ENCODE peak calls at places on chromosomes 7 and 10, in four cellular contexts. G is cardiac fibroblast, X is fibroblast of the aortic adventitia, K is cardiac muscle cell. F is an unnamed sample.

GRCh38 chr7:143467724-143468123 is 9.9 kb upstream of the TAS2R41 start:
- DNase-seq in G (no peak), X (no peak), K (no peak), F (no peak)

GRCh38 chr10:127945335-127945734 is 38.4 kb downstream of the PTPRE start:
- DNase-seq in G (peak), X (peak), K (peak), F (peak)

GRCh38 chr10:25867321-25867720 is 66.7 kb upstream of the MYO3A start:
- DNase-seq in G (peak), X (peak), K (peak), F (no peak)

GRCh38 chr7:74083928-74084721 is 521 bp downstream of the LIMK1 start:
- DNase-seq in G (peak), X (peak), K (peak), F (peak)

GRCh38 chr7:27167170-27167505 is 1.8 kb upstream of the HOXA9 start:
- DNase-seq in G (no peak), X (no peak), K (no peak), F (peak)

GRCh38 chr7:42233939-42234338 is 3.1 kb downstream of the GLI3 start:
- DNase-seq in G (peak), X (peak), K (peak), F (peak)

GRCh38 chr7:78134256-78134655 is 335.7 kb downstream of the PHTF2 start:
- DNase-seq in G (peak), X (peak), K (peak), F (peak)

GRCh38 chr7:1928555-1929348 is 258.7 kb downstream of the ELFN1 start:
- DNase-seq in G (no peak), X (no peak), K (no peak), F (no peak)

GRCh38 chr7:155231941-155232340 is 65.7 kb upstream of the INSIG1 start:
- DNase-seq in G (no peak), X (no peak), K (no peak), F (no peak)

GRCh38 chr10:98309366-98310355 is 41.7 kb upstream of the LOXL4 start:
- DNase-seq in G (peak), X (peak), K (peak), F (peak)

GRCh38 chr7:72403677-72404076 is 8.5 kb downstream of the CALN1 start:
- DNase-seq in G (no peak), X (no peak), K (no peak), F (no peak)

GRCh38 chr10:659710-660141 is 29.7 kb downstream of the DIP2C start:
- DNase-seq in G (peak), X (peak), K (peak), F (peak)

GRCh38 chr7:136807598-136807997 is 60.9 kb upstream of the CHRM2 start:
- DNase-seq in G (no peak), X (no peak), K (no peak), F (no peak)

GRCh38 chr10:86755740-86756510 is 494 bp upstream of the BMPR1A start:
- DNase-seq in G (peak), X (peak), K (peak), F (peak)

GRCh38 chr10:10873289-10873688 is 144.4 kb upstream of the CELF2 start:
- DNase-seq in G (peak), X (peak), K (peak), F (no peak)

GRCh38 chr7:130345106-130345505 is 490 bp downstream of the CPA5 start:
- DNase-seq in G (no peak), X (no peak), K (no peak), F (no peak)

GRCh38 chr10:110192552-110192951 is 14.9 kb upstream of the MXI1 start:
- DNase-seq in G (peak), X (no peak), K (peak), F (peak)

GRCh38 chr10:83153714-83154113 is 985.6 kb upstream of the GHITM start:
- DNase-seq in G (no peak), X (no peak), K (no peak), F (no peak)
- H3K4me3 ChIP-seq in G (no peak), X (no peak), K (no peak), F (no peak)

GRCh38 chr7:80392229-80393169 is 119.4 kb downstream of the GNAT3 start:
- DNase-seq in G (peak), X (peak), K (peak), F (peak)
- H3K4me3 ChIP-seq in G (no peak), X (no peak), K (no peak), F (no peak)

GRCh38 chr7:117870405-117870905 is 2.8 kb downstream of the CTTNBP2 start:
- DNase-seq in G (no peak), X (no peak), K (no peak), F (no peak)
- H3K4me3 ChIP-seq in G (no peak), X (no peak), K (peak), F (no peak)

GRCh38 chr7:115145512-115145911 is 223.6 kb downstream of the MDFIC start:
- DNase-seq in G (peak), X (peak), K (peak), F (peak)
- H3K4me3 ChIP-seq in G (no peak), X (no peak), K (no peak), F (no peak)

GRCh38 chr10:4198216-4198615 is 413.2 kb upstream of the KLF6 start:
- DNase-seq in G (no peak), X (no peak), K (no peak), F (no peak)
- H3K4me3 ChIP-seq in G (no peak), X (no peak), K (no peak), F (no peak)

DNA sequence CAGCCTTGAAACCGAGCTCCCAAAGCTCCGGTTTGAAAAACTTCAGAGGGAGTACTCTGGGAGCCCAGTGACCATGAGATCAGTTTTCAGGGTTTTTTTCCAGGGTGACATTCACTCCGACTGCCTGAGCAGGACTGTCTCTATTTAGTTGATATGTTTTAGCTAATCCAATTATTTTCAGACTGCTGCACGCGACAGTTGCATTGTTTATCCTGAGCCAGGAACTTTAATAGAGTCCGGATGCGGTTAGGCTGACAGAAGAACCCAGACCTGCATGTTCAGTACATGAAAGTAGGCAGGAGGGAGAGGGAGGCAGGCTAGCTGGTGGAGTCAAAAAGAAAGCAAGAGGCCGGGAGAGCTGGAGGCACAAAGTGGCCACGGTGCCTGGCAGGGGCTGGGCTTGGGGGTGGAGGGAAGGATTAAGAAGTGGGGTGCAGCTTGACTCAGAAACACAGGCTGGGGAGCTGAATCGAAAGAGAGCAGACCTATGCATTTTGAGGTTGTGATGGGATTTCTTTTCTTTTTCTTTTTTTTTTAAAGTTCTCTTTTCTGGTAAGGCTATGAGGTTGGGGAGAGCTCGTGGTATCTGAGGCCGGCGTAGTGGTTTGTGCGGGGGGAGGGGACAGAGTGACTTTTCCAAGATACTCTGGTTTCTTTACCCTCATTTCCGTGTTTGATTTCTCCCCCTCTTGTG is 5.7 kb downstream of the GATA3 start:
- DNase-seq in G (no peak), X (no peak), K (no peak), F (no peak)
- H3K4me3 ChIP-seq in G (no peak), X (no peak), K (no peak), F (no peak)

GRCh38 chr10:9645404-9645803 is 1372.3 kb upstream of the CELF2 start:
- DNase-seq in G (no peak), X (no peak), K (no peak), F (no peak)

GRCh38 chr10:9643782-9644181 is 1373.9 kb upstream of the CELF2 start:
- DNase-seq in G (no peak), X (no peak), K (no peak), F (no peak)

DNA sequence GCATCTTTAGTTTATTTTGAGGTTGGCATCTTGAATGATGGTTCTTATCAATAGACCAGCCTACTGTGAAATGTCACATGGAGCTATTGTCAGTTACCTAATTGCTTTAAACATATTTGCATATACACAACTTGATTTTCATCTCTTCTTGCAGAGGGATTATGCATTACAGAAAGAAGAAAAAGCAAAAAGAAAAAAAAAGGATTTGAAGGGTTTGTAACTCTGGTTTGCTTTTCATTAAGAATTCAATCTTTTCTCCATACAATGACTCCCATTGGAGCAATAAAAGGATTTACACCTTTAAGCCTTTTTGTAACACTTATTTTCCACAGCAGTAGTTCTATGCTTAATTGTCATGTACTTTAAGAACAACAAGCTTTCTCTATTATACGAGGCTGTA is 1371.5 kb upstream of the CELF2 start:
- DNase-seq in G (no peak), X (no peak), K (no peak), F (no peak)
- H3K4me3 ChIP-seq in G (no peak), X (no peak), K (no peak), F (no peak)

DNA sequence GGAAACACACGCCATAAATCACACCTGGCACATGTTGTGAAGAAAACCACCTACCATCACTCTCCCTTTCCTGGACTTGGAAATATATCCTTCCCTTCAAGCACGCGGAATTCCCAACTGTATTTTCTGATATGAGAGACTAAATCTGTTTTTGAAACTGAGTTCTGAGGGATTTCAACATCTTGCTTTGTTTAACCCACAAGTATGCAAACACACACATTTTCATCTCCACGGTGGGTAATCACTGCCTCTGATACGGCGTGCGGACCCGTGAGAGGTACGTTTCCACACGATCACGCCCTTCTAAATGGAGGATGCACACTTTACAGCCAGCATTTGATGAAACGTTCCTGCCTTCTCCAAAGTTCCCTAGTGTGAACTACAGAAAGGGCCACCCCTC is 83.4 kb downstream of the ZRANB1 start:
- DNase-seq in G (no peak), X (peak), K (no peak), F (peak)
- H3K4me3 ChIP-seq in G (no peak), X (no peak), K (no peak), F (no peak)

F was measured in fibroblast of villous mesenchyme.